ENCODE peak calls at places on chromosomes 13 and 19, in seven cellular contexts. I, R, Y, D, B, M and V are unnamed samples.

GRCh38 chr13:92621985-92622384 is 604.6 kb upstream of the GPC6 start:
- DNase-seq in R (no peak), Y (no peak), D (no peak), M (no peak), B (no peak), I (no peak), V (no peak)

GRCh38 chr13:44236370-44236769 is 137.3 kb upstream of the SERP2 start:
- DNase-seq in M (no peak), I (peak; percentile 32), R (no peak), Y (peak; percentile 74), D (no peak), B (no peak), V (no peak)

GRCh38 chr19:20165971-20166592 is 932 bp upstream of the ZNF486 start:
- DNase-seq in M (no peak), I (no peak), B (peak; percentile 98), R (no peak), Y (no peak), D (no peak), V (no peak)

GRCh38 chr13:102236830-102237621 is 164.8 kb downstream of the FGF14 start:
- DNase-seq in B (no peak), I (no peak), R (no peak), Y (no peak), M (no peak), D (no peak), V (no peak)

GRCh38 chr13:97567510-97568243 is 133.7 kb downstream of the RAP2A start:
- DNase-seq in Y (no peak), M (no peak), R (peak; percentile 26), I (peak; percentile 83), B (peak; percentile 93), D (no peak), V (no peak)

GRCh38 chr13:32538234-32538620 is 368 bp downstream of the N4BP2L2 start:
- DNase-seq in Y (peak; percentile 74), M (no peak), R (no peak), B (peak; percentile 61), I (peak; percentile 52), D (no peak), V (peak; percentile 40)

GRCh38 chr19:2048959-2049740 is 1.9 kb downstream of the MKNK2 start:
- DNase-seq in M (no peak), B (peak; percentile 15), I (no peak), Y (no peak), D (no peak), R (no peak), V (no peak)

GRCh38 chr13:22103046-22103445 is 432.2 kb downstream of the FGF9 start:
- DNase-seq in I (no peak), D (no peak), B (no peak), Y (no peak), R (no peak), M (no peak), V (no peak)

DNA sequence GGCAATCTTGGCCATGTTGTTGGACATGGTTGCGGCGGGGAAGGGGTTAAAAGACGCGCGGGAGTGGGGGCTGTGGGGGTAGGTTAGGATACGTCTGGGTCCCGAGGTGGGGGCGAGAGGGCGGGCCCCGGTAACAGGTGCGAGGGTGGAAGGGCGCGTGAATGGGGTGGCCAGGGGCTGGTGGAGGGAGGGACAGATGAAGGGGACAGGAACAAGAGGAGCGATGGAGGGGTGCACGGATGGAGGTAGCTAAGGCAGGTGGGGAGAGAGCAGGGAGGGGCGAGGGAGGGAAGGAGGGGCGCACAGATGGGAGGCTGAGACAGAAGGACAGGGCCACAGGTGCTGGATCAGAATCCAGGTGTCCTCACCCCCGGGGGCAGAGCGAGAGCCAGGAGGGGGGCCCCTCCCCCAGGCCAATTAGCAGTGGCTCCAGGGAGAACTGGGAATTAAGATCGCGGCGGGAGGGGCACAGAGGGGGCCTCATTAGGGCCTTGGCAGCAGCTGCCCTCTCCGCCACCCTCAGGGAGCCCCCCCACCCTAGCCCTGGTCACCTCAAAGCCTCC is 1.3 kb downstream of the GNG8 start:
- DNase-seq in M (no peak), B (no peak), I (no peak), R (no peak), D (no peak), Y (no peak), V (no peak)
- H3K4me3 ChIP-seq in M (peak overlapping the region; percentile 51), B (no peak overlapping the region), I (peak overlapping the region; percentile 25), R (peak overlapping the region; percentile 46), D (peak overlapping the region; percentile 44), Y (no peak overlapping the region), V (peak overlapping the region; percentile 38)

GRCh38 chr19:38223617-38224013 is 407 bp downstream of the DPF1 start:
- DNase-seq in R (no peak), B (no peak), D (no peak), Y (no peak), I (no peak), M (no peak), V (no peak)
- H3K27me3 ChIP-seq in R (no peaks in the 10 kb centered on the region), B (peaks cover 10% of the 10 kb centered on the region), D (peaks cover 56% of the 10 kb centered on the region), Y (peaks cover 7% of the 10 kb centered on the region), I (peaks cover 2% of the 10 kb centered on the region), M (no peaks in the 10 kb centered on the region), V (no peaks in the 10 kb centered on the region)

DNA sequence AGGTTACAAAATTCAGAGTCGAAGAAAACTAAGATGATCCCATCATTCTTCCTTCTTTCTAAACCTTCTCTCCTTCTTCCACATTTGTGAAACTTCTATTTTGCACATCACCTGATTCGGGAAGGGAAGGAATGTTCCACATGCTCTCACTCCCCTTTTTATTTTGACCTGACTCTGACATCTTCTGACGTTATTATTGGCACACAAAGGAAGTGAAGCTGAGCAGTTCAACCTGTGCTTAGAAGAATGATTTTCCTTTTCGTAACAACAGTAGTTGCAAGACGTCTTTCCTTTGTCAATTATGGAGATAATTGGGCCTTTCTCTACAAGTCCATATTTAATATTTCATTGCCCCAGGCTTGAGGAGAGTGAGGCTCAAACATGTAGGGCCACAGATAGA is 18.0 kb downstream of the FAM124A start:
- DNase-seq in Y (no peak), R (no peak), M (no peak), D (no peak), B (no peak), I (no peak), V (no peak)
- H3K4me1 ChIP-seq in Y (peaks cover 36% of the 10 kb centered on the region), R (no peaks in the 10 kb centered on the region), M (peaks cover 8% of the 10 kb centered on the region), D (no peaks in the 10 kb centered on the region), B (no peaks in the 10 kb centered on the region), I (no peaks in the 10 kb centered on the region), V (peaks cover 28% of the 10 kb centered on the region)

GRCh38 chr19:13016628-13017305 is 21.5 kb downstream of the NFIX start:
- DNase-seq in Y (no peak), B (no peak), D (no peak), I (no peak), R (no peak), M (no peak), V (no peak)

GRCh38 chr19:13020002-13020414 is 24.7 kb downstream of the NFIX start:
- DNase-seq in Y (no peak), B (no peak), M (no peak), I (no peak), R (no peak), D (no peak), V (no peak)

GRCh38 chr19:13019330-13019729 is 24.1 kb downstream of the NFIX start:
- DNase-seq in I (no peak), D (no peak), Y (no peak), R (no peak), B (no peak), M (no peak), V (no peak)

GRCh38 chr19:13017306-13018036 is 22.2 kb downstream of the NFIX start:
- DNase-seq in Y (no peak), B (no peak), I (no peak), R (no peak), M (no peak), D (no peak), V (no peak)

GRCh38 chr19:13018037-13018914 is 23.0 kb downstream of the NFIX start:
- DNase-seq in B (no peak), Y (peak; percentile 12), D (no peak), R (no peak), I (peak; percentile 77), M (no peak), V (no peak)
- H3K4me3 ChIP-seq in B (no peak overlapping the region), Y (peak overlapping the region; percentile 76), D (no peak overlapping the region), R (peak overlapping the region; percentile 74), I (no peak overlapping the region), M (no peak overlapping the region), V (no peak overlapping the region)

GRCh38 chr19:7744199-7744786 is 3.0 kb downstream of the CD209 start:
- DNase-seq in M (no peak), R (no peak), D (no peak), Y (no peak), I (no peak), B (no peak), V (no peak)
- H3K27me3 ChIP-seq in M (no peaks in the 10 kb centered on the region), R (no peaks in the 10 kb centered on the region), D (peaks cover 7% of the 10 kb centered on the region), Y (peaks cover 54% of the 10 kb centered on the region), I (no peaks in the 10 kb centered on the region), B (no peaks in the 10 kb centered on the region), V (no peaks in the 10 kb centered on the region)

DNA sequence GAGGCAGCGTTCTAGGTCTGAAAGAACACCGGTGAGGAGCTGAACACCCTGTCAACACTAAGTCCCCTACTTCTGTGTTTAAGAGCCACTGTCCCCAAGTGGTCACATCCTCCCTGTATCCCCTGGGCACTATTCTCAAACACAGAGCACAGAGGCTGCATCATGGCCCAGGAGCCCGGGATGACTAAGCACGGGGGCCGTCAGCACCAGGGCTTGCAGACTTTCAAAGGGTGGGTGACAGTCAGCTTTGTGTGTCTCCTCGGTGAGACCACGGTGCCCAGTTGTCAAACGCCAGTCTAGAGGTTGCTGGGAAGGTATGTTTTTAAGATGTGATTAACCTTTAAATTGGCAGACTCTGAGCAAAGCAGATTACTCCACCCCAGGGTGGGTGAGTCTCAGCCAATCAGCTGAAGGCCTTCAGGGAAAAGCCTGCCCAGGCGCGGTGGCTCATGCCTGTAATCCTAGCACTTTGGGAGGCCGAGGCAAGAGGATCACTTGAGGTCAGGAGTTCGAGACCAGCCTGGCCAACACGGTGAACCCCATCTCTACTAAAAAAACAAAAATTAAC is 8.0 kb downstream of the MAP2K2 start:
- DNase-seq in I (no peak), B (no peak), D (no peak), R (no peak), Y (no peak), M (no peak), V (no peak)
- H3K4me1 ChIP-seq in I (peaks cover 11% of the 10 kb centered on the region), B (no peaks in the 10 kb centered on the region), D (peaks cover 15% of the 10 kb centered on the region), R (no peaks in the 10 kb centered on the region), Y (peaks cover 11% of the 10 kb centered on the region), M (no peaks in the 10 kb centered on the region), V (no peaks in the 10 kb centered on the region)

GRCh38 chr19:55679343-55680257 is 4.6 kb downstream of the EPN1 start:
- DNase-seq in R (no peak), Y (no peak), I (no peak), D (no peak), B (no peak), M (no peak), V (no peak)
- H3K4me3 ChIP-seq in R (no peak overlapping the region), Y (no peak overlapping the region), I (no peak overlapping the region), D (no peak overlapping the region), B (peak overlapping the region; percentile 39), M (no peak overlapping the region), V (no peak overlapping the region)